ENCODE peak calls at places on chromosome 11, in five cellular contexts. W is pulmonary artery endothelial cell; Z is RCC 7860; G is stimulated activated CD4-positive, alpha-beta T cell treated with anti-CD3 and anti-CD28 coated beads, TNF-alpha, amount 100 ng/mL, for 48 hours; V is mammary epithelial cell. U is an unnamed sample.
A peak's percentile ranks its signal among the peaks of the same experiment; 100 is the strongest.

GRCh38 chr11:46865340-46865739 is 19.3 kb upstream of the CKAP5 start:
- DNase-seq in W (no peak), Z (no peak), G (no peak), V (no peak), U (peak; percentile 19)

GRCh38 chr11:43925932-43926505 is 16.4 kb upstream of the C11orf96 start:
- DNase-seq in W (no peak), Z (no peak), G (no peak), V (no peak), U (no peak)

GRCh38 chr11:71080239-71081097 is 171.9 kb downstream of the SHANK2 start:
- DNase-seq in W (peak; percentile 7), Z (peak; percentile 20), G (peak; percentile 33), V (peak; percentile 64), U (peak; percentile 60)

GRCh38 chr11:75195164-75195962 is 44.5 kb downstream of the SLCO2B1 start:
- DNase-seq in W (no peak), Z (no peak), G (no peak), V (no peak), U (no peak)

GRCh38 chr11:67409261-67409666 is 5.4 kb downstream of the TBC1D10C start:
- DNase-seq in W (no peak), Z (no peak), G (no peak), V (no peak), U (no peak)

GRCh38 chr11:11998091-11998781 is 10.2 kb downstream of the DKK3 start:
- DNase-seq in W (peak; percentile 65), Z (peak; percentile 83), G (no peak), V (peak; percentile 86), U (peak; percentile 94)

GRCh38 chr11:81959341-81959740 is 774.3 kb downstream of the FAM181B start:
- DNase-seq in W (no peak), Z (no peak), G (no peak), V (no peak), U (no peak)

GRCh38 chr11:20541503-20541902 is 57.9 kb upstream of the SLC6A5 start:
- DNase-seq in W (no peak), Z (no peak), G (no peak), V (no peak), U (no peak)

GRCh38 chr11:94130589-94131362 is 2.1 kb downstream of the PANX1 start:
- DNase-seq in W (no peak), Z (no peak), G (no peak), V (peak; percentile 64), U (peak; percentile 95)